ENCODE peak calls at places on chromosomes 13 and 19, in seven cellular contexts. One of them, this sample, is unnamed. For H3K9me3, the result is how much of the 10 kb centered on the place peaks cover.

GRCh38 chr13:114004416-114005205 is 30.7 kb upstream of the C13orf46 start:
- DNase-seq in left ventricle myocardium inferior: peak
- DNase-seq in adrenal gland: no peak
- DNase-seq in stomach: peak
- DNase-seq in lower lobe of right lung: peak
- DNase-seq in breast epithelium: no peak
- DNase-seq in uterus: no peak
- DNase-seq in this sample: no peak

GRCh38 chr19:5113101-5113557 is 144.2 kb downstream of the KDM4B start:
- DNase-seq in uterus: no peak
- DNase-seq in adrenal gland: peak
- DNase-seq in stomach: no peak
- DNase-seq in breast epithelium: no peak
- DNase-seq in lower lobe of right lung: no peak
- DNase-seq in left ventricle myocardium inferior: no peak
- DNase-seq in this sample: no peak

GRCh38 chr13:77719128-77719527 is 21.6 kb downstream of the SLAIN1 start:
- DNase-seq in lower lobe of right lung: no peak
- DNase-seq in stomach: no peak
- DNase-seq in uterus: no peak
- DNase-seq in breast epithelium: no peak
- DNase-seq in left ventricle myocardium inferior: no peak
- DNase-seq in adrenal gland: no peak
- DNase-seq in this sample: no peak

GRCh38 chr19:48372904-48373303 is 8.7 kb downstream of the SYNGR4 start:
- DNase-seq in adrenal gland: no peak
- DNase-seq in left ventricle myocardium inferior: no peak
- DNase-seq in lower lobe of right lung: no peak
- DNase-seq in uterus: no peak
- DNase-seq in breast epithelium: no peak
- DNase-seq in stomach: no peak
- DNase-seq in this sample: no peak

GRCh38 chr19:4187313-4188122 is 5.0 kb downstream of the ANKRD24 start:
- DNase-seq in left ventricle myocardium inferior: no peak
- DNase-seq in breast epithelium: no peak
- DNase-seq in lower lobe of right lung: no peak
- DNase-seq in uterus: no peak
- DNase-seq in adrenal gland: no peak
- DNase-seq in stomach: no peak
- DNase-seq in this sample: no peak

GRCh38 chr13:96020155-96020575 is 33.0 kb downstream of the UGGT2 start:
- DNase-seq in adrenal gland: peak
- DNase-seq in lower lobe of right lung: no peak
- DNase-seq in uterus: no peak
- DNase-seq in breast epithelium: no peak
- DNase-seq in stomach: peak
- DNase-seq in left ventricle myocardium inferior: no peak
- DNase-seq in this sample: peak

GRCh38 chr19:11061951-11062350 is 27.3 kb upstream of the LDLR start:
- DNase-seq in adrenal gland: no peak
- DNase-seq in breast epithelium: no peak
- DNase-seq in left ventricle myocardium inferior: no peak
- DNase-seq in uterus: no peak
- DNase-seq in lower lobe of right lung: no peak
- DNase-seq in stomach: no peak
- DNase-seq in this sample: no peak

GRCh38 chr19:327291-328024 is 17.1 kb downstream of the MIER2 start:
- DNase-seq in breast epithelium: no peak
- DNase-seq in adrenal gland: no peak
- DNase-seq in uterus: no peak
- DNase-seq in stomach: no peak
- DNase-seq in left ventricle myocardium inferior: no peak
- DNase-seq in lower lobe of right lung: no peak
- DNase-seq in this sample: no peak

GRCh38 chr19:34429553-34429952 is 1.4 kb downstream of the UBA2 start:
- DNase-seq in left ventricle myocardium inferior: no peak
- DNase-seq in adrenal gland: no peak
- DNase-seq in uterus: no peak
- DNase-seq in breast epithelium: no peak
- DNase-seq in stomach: no peak
- DNase-seq in lower lobe of right lung: no peak
- DNase-seq in this sample: no peak

GRCh38 chr13:35163674-35164073 is 221.6 kb downstream of the NBEA start:
- DNase-seq in breast epithelium: no peak
- DNase-seq in adrenal gland: no peak
- DNase-seq in uterus: no peak
- DNase-seq in stomach: no peak
- DNase-seq in left ventricle myocardium inferior: no peak
- DNase-seq in lower lobe of right lung: no peak
- DNase-seq in this sample: no peak

GRCh38 chr13:20721454-20722357 is 18.2 kb downstream of the IL17D start:
- DNase-seq in left ventricle myocardium inferior: peak
- DNase-seq in stomach: peak
- DNase-seq in adrenal gland: peak
- DNase-seq in lower lobe of right lung: no peak
- DNase-seq in uterus: peak
- DNase-seq in breast epithelium: no peak
- DNase-seq in this sample: no peak

GRCh38 chr13:24274452-24274971 is 34.9 kb upstream of the C1QTNF9 start:
- DNase-seq in adrenal gland: peak
- DNase-seq in left ventricle myocardium inferior: peak
- DNase-seq in lower lobe of right lung: no peak
- DNase-seq in stomach: peak
- DNase-seq in uterus: no peak
- DNase-seq in breast epithelium: no peak
- DNase-seq in this sample: no peak

GRCh38 chr19:40690699-40691420 is 409 bp upstream of the NUMBL start:
- DNase-seq in lower lobe of right lung: peak
- DNase-seq in left ventricle myocardium inferior: peak
- DNase-seq in adrenal gland: peak
- DNase-seq in breast epithelium: peak
- DNase-seq in stomach: peak
- DNase-seq in uterus: peak
- DNase-seq in this sample: peak

GRCh38 chr13:90950134-90950533 is 397.4 kb upstream of the MIR17HG start:
- DNase-seq in stomach: no peak
- DNase-seq in lower lobe of right lung: no peak
- DNase-seq in adrenal gland: no peak
- DNase-seq in left ventricle myocardium inferior: no peak
- DNase-seq in uterus: no peak
- DNase-seq in breast epithelium: no peak
- DNase-seq in this sample: no peak

GRCh38 chr19:6252066-6252465 is 27.7 kb downstream of the MLLT1 start:
- DNase-seq in uterus: no peak
- DNase-seq in breast epithelium: no peak
- DNase-seq in left ventricle myocardium inferior: no peak
- DNase-seq in lower lobe of right lung: peak
- DNase-seq in stomach: no peak
- DNase-seq in adrenal gland: no peak
- DNase-seq in this sample: no peak

GRCh38 chr13:86945596-86945995 is 725.6 kb upstream of the SLITRK5 start:
- DNase-seq in adrenal gland: no peak
- DNase-seq in stomach: no peak
- DNase-seq in left ventricle myocardium inferior: no peak
- DNase-seq in breast epithelium: no peak
- DNase-seq in uterus: no peak
- DNase-seq in lower lobe of right lung: no peak
- DNase-seq in this sample: no peak

GRCh38 chr13:88919970-88920628 is 1248.9 kb downstream of the SLITRK5 start:
- DNase-seq in stomach: no peak
- DNase-seq in breast epithelium: no peak
- DNase-seq in adrenal gland: no peak
- DNase-seq in uterus: no peak
- DNase-seq in left ventricle myocardium inferior: no peak
- DNase-seq in lower lobe of right lung: no peak
- DNase-seq in this sample: no peak

GRCh38 chr19:43101950-43102349 is 19.4 kb upstream of the PSG2 start:
- DNase-seq in uterus: no peak
- DNase-seq in left ventricle myocardium inferior: no peak
- DNase-seq in lower lobe of right lung: no peak
- DNase-seq in adrenal gland: no peak
- DNase-seq in breast epithelium: no peak
- DNase-seq in stomach: no peak
- DNase-seq in this sample: peak
- H3K9me3 ChIP-seq in uterus: under half
- H3K9me3 ChIP-seq in left ventricle myocardium inferior: under half
- H3K9me3 ChIP-seq in lower lobe of right lung: under half
- H3K9me3 ChIP-seq in adrenal gland: under half
- H3K9me3 ChIP-seq in breast epithelium: under half
- H3K9me3 ChIP-seq in stomach: under half
- H3K9me3 ChIP-seq in this sample: under half

GRCh38 chr13:45325806-45326205 is 15.2 kb downstream of the TPT1 start:
- DNase-seq in stomach: no peak
- DNase-seq in adrenal gland: peak
- DNase-seq in breast epithelium: no peak
- DNase-seq in left ventricle myocardium inferior: peak
- DNase-seq in uterus: no peak
- DNase-seq in lower lobe of right lung: no peak
- DNase-seq in this sample: no peak
- H3K27ac ChIP-seq in stomach: peak
- H3K27ac ChIP-seq in adrenal gland: peak
- H3K27ac ChIP-seq in breast epithelium: no peak
- H3K27ac ChIP-seq in left ventricle myocardium inferior: peak
- H3K27ac ChIP-seq in uterus: no peak
- H3K27ac ChIP-seq in lower lobe of right lung: peak
- H3K27ac ChIP-seq in this sample: no peak

DNA sequence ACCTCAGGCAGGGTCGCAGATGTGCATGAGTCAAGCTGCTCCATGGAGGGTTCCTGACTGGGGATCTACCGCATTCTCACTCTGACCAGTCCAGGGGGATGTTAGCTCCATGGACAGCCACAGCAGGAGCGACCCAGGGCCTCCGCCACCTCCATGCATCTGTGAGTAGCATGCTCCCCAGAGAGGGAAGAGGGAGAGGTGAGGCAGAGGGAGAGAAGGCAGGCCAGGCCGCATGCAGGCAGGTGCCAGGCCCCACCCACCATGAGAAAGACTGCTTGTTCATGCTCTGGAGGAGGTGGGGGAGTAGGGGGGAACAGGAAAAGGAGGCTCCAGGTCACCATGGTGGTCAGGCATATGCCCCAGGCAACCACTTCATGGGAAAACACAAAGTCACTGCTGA is 20.3 kb downstream of the TUBA3C start:
- DNase-seq in stomach: no peak
- DNase-seq in adrenal gland: no peak
- DNase-seq in lower lobe of right lung: no peak
- DNase-seq in left ventricle myocardium inferior: no peak
- DNase-seq in breast epithelium: no peak
- DNase-seq in uterus: no peak
- DNase-seq in this sample: no peak
- H3K9me3 ChIP-seq in stomach: under half
- H3K9me3 ChIP-seq in adrenal gland: under half
- H3K9me3 ChIP-seq in lower lobe of right lung: under half
- H3K9me3 ChIP-seq in left ventricle myocardium inferior: under half
- H3K9me3 ChIP-seq in breast epithelium: under half
- H3K9me3 ChIP-seq in uterus: under half
- H3K9me3 ChIP-seq in this sample: under half

GRCh38 chr13:30796833-30797601 is 61.7 kb downstream of the ALOX5AP start:
- DNase-seq in left ventricle myocardium inferior: no peak
- DNase-seq in lower lobe of right lung: no peak
- DNase-seq in adrenal gland: no peak
- DNase-seq in stomach: no peak
- DNase-seq in uterus: no peak
- DNase-seq in breast epithelium: peak
- DNase-seq in this sample: no peak

GRCh38 chr13:30796132-30796832 is 60.9 kb downstream of the ALOX5AP start:
- DNase-seq in breast epithelium: peak
- DNase-seq in lower lobe of right lung: no peak
- DNase-seq in stomach: no peak
- DNase-seq in uterus: no peak
- DNase-seq in left ventricle myocardium inferior: no peak
- DNase-seq in adrenal gland: peak
- DNase-seq in this sample: no peak

GRCh38 chr13:30798776-30799625 is 63.7 kb downstream of the ALOX5AP start:
- DNase-seq in adrenal gland: no peak
- DNase-seq in uterus: peak
- DNase-seq in lower lobe of right lung: no peak
- DNase-seq in breast epithelium: no peak
- DNase-seq in stomach: no peak
- DNase-seq in left ventricle myocardium inferior: no peak
- DNase-seq in this sample: no peak

GRCh38 chr13:30800107-30800506 is 64.8 kb downstream of the ALOX5AP start:
- DNase-seq in adrenal gland: no peak
- DNase-seq in stomach: no peak
- DNase-seq in breast epithelium: no peak
- DNase-seq in uterus: no peak
- DNase-seq in left ventricle myocardium inferior: no peak
- DNase-seq in lower lobe of right lung: no peak
- DNase-seq in this sample: no peak

GRCh38 chr13:30797847-30798246 is 62.5 kb downstream of the ALOX5AP start:
- DNase-seq in lower lobe of right lung: no peak
- DNase-seq in stomach: no peak
- DNase-seq in breast epithelium: no peak
- DNase-seq in adrenal gland: no peak
- DNase-seq in uterus: no peak
- DNase-seq in left ventricle myocardium inferior: no peak
- DNase-seq in this sample: no peak
- H3K27ac ChIP-seq in lower lobe of right lung: no peak
- H3K27ac ChIP-seq in stomach: no peak
- H3K27ac ChIP-seq in breast epithelium: peak
- H3K27ac ChIP-seq in adrenal gland: no peak
- H3K27ac ChIP-seq in uterus: no peak
- H3K27ac ChIP-seq in left ventricle myocardium inferior: no peak
- H3K27ac ChIP-seq in this sample: no peak

GRCh38 chr19:16013851-16014840 is 62.1 kb upstream of the TPM4 start:
- DNase-seq in uterus: no peak
- DNase-seq in left ventricle myocardium inferior: no peak
- DNase-seq in adrenal gland: no peak
- DNase-seq in stomach: no peak
- DNase-seq in breast epithelium: no peak
- DNase-seq in lower lobe of right lung: no peak
- DNase-seq in this sample: no peak
- H3K9me3 ChIP-seq in uterus: under half
- H3K9me3 ChIP-seq in left ventricle myocardium inferior: under half
- H3K9me3 ChIP-seq in adrenal gland: under half
- H3K9me3 ChIP-seq in stomach: under half
- H3K9me3 ChIP-seq in breast epithelium: under half
- H3K9me3 ChIP-seq in lower lobe of right lung: under half
- H3K9me3 ChIP-seq in this sample: under half

DNA sequence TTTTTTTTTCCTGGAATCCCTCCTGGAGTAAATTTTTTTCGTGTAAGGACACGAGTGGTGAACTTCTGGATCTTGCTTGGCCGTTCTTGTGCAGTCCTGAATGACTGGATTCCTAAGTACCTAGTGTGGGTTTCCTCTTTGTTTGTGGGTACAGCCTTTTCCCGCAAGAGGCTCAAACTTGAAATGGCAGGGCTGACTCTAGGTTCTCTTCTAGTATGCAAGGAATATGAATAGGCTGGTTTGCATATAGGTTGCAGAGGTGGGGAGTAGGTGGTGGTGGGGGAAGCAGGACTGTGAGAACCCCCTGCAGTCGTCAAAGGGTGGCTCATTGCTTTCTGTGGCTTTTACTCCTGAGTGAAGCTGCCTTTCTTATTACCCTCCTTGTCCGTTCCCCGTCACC is 13.6 kb downstream of the UBAC2 start:
- DNase-seq in left ventricle myocardium inferior: no peak
- DNase-seq in lower lobe of right lung: no peak
- DNase-seq in uterus: no peak
- DNase-seq in adrenal gland: no peak
- DNase-seq in stomach: no peak
- DNase-seq in breast epithelium: no peak
- DNase-seq in this sample: peak
- H3K27ac ChIP-seq in left ventricle myocardium inferior: no peak
- H3K27ac ChIP-seq in lower lobe of right lung: no peak
- H3K27ac ChIP-seq in uterus: no peak
- H3K27ac ChIP-seq in adrenal gland: no peak
- H3K27ac ChIP-seq in stomach: no peak
- H3K27ac ChIP-seq in breast epithelium: no peak
- H3K27ac ChIP-seq in this sample: peak

This sample was measured in Karpas-422.